ENCODE peak calls at places on chromosomes 5 and 9, in five cellular contexts. One of them, this sample, is unnamed.

GRCh38 chr9:117034862-117035261 is 347.8 kb downstream of the TRIM32 start:
- DNase-seq in activated CD4-positive, alpha-beta T cell treated with anti-CD3 and anti-CD28 coated beads, Interleukin-2, amount 50 U/mL, for 1 hour: no peak
- DNase-seq in stimulated activated CD8-positive, alpha-beta memory T cell treated with anti-CD3 and anti-CD28 coated beads, Interleukin-12 subunit alpha, Interleukin-12 subunit beta, amount 100 ng/mL, for 4 hours: no peak
- DNase-seq in choroid plexus epithelial cell: peak; percentile 7
- DNase-seq in mucosa of gallbladder: no peak
- DNase-seq in this sample: no peak

GRCh38 chr9:133428579-133429215 is 6.5 kb downstream of the ADAMTS13 start:
- DNase-seq in activated CD4-positive, alpha-beta T cell treated with anti-CD3 and anti-CD28 coated beads, Interleukin-2, amount 50 U/mL, for 1 hour: no peak
- DNase-seq in stimulated activated CD8-positive, alpha-beta memory T cell treated with anti-CD3 and anti-CD28 coated beads, Interleukin-12 subunit alpha, Interleukin-12 subunit beta, amount 100 ng/mL, for 4 hours: no peak
- DNase-seq in choroid plexus epithelial cell: no peak
- DNase-seq in mucosa of gallbladder: no peak
- DNase-seq in this sample: no peak

GRCh38 chr9:87120610-87121009 is 173.3 kb upstream of the GAS1 start:
- DNase-seq in activated CD4-positive, alpha-beta T cell treated with anti-CD3 and anti-CD28 coated beads, Interleukin-2, amount 50 U/mL, for 1 hour: no peak
- DNase-seq in stimulated activated CD8-positive, alpha-beta memory T cell treated with anti-CD3 and anti-CD28 coated beads, Interleukin-12 subunit alpha, Interleukin-12 subunit beta, amount 100 ng/mL, for 4 hours: no peak
- DNase-seq in choroid plexus epithelial cell: peak; percentile 85
- DNase-seq in mucosa of gallbladder: peak; percentile 26
- DNase-seq in this sample: no peak

GRCh38 chr9:81748091-81748490 is 58.7 kb upstream of the TLE1 start:
- DNase-seq in activated CD4-positive, alpha-beta T cell treated with anti-CD3 and anti-CD28 coated beads, Interleukin-2, amount 50 U/mL, for 1 hour: no peak
- DNase-seq in stimulated activated CD8-positive, alpha-beta memory T cell treated with anti-CD3 and anti-CD28 coated beads, Interleukin-12 subunit alpha, Interleukin-12 subunit beta, amount 100 ng/mL, for 4 hours: no peak
- DNase-seq in choroid plexus epithelial cell: no peak
- DNase-seq in mucosa of gallbladder: no peak
- DNase-seq in this sample: no peak

GRCh38 chr9:79060726-79061125 is 511.0 kb upstream of the TLE4 start:
- DNase-seq in activated CD4-positive, alpha-beta T cell treated with anti-CD3 and anti-CD28 coated beads, Interleukin-2, amount 50 U/mL, for 1 hour: no peak
- DNase-seq in stimulated activated CD8-positive, alpha-beta memory T cell treated with anti-CD3 and anti-CD28 coated beads, Interleukin-12 subunit alpha, Interleukin-12 subunit beta, amount 100 ng/mL, for 4 hours: no peak
- DNase-seq in choroid plexus epithelial cell: no peak
- DNase-seq in mucosa of gallbladder: no peak
- DNase-seq in this sample: no peak

GRCh38 chr9:137150485-137151060 is 11.6 kb downstream of the GRIN1 start:
- DNase-seq in activated CD4-positive, alpha-beta T cell treated with anti-CD3 and anti-CD28 coated beads, Interleukin-2, amount 50 U/mL, for 1 hour: no peak
- DNase-seq in stimulated activated CD8-positive, alpha-beta memory T cell treated with anti-CD3 and anti-CD28 coated beads, Interleukin-12 subunit alpha, Interleukin-12 subunit beta, amount 100 ng/mL, for 4 hours: no peak
- DNase-seq in choroid plexus epithelial cell: no peak
- DNase-seq in mucosa of gallbladder: no peak
- DNase-seq in this sample: no peak

GRCh38 chr5:177103523-177104253 is 17.0 kb downstream of the FGFR4 start:
- DNase-seq in activated CD4-positive, alpha-beta T cell treated with anti-CD3 and anti-CD28 coated beads, Interleukin-2, amount 50 U/mL, for 1 hour: no peak
- DNase-seq in stimulated activated CD8-positive, alpha-beta memory T cell treated with anti-CD3 and anti-CD28 coated beads, Interleukin-12 subunit alpha, Interleukin-12 subunit beta, amount 100 ng/mL, for 4 hours: no peak
- DNase-seq in choroid plexus epithelial cell: peak; percentile 46
- DNase-seq in mucosa of gallbladder: no peak
- DNase-seq in this sample: no peak

GRCh38 chr5:41410737-41411136 is 99.7 kb downstream of the PLCXD3 start:
- DNase-seq in activated CD4-positive, alpha-beta T cell treated with anti-CD3 and anti-CD28 coated beads, Interleukin-2, amount 50 U/mL, for 1 hour: no peak
- DNase-seq in stimulated activated CD8-positive, alpha-beta memory T cell treated with anti-CD3 and anti-CD28 coated beads, Interleukin-12 subunit alpha, Interleukin-12 subunit beta, amount 100 ng/mL, for 4 hours: no peak
- DNase-seq in choroid plexus epithelial cell: no peak
- DNase-seq in mucosa of gallbladder: no peak
- DNase-seq in this sample: no peak

GRCh38 chr9:129561594-129562281 is 59.2 kb downstream of the C9orf50 start:
- DNase-seq in activated CD4-positive, alpha-beta T cell treated with anti-CD3 and anti-CD28 coated beads, Interleukin-2, amount 50 U/mL, for 1 hour: no peak
- DNase-seq in stimulated activated CD8-positive, alpha-beta memory T cell treated with anti-CD3 and anti-CD28 coated beads, Interleukin-12 subunit alpha, Interleukin-12 subunit beta, amount 100 ng/mL, for 4 hours: no peak
- DNase-seq in choroid plexus epithelial cell: peak; percentile 52
- DNase-seq in mucosa of gallbladder: no peak
- DNase-seq in this sample: no peak

GRCh38 chr5:67493676-67494075 is 297.1 kb upstream of the CD180 start:
- DNase-seq in activated CD4-positive, alpha-beta T cell treated with anti-CD3 and anti-CD28 coated beads, Interleukin-2, amount 50 U/mL, for 1 hour: no peak
- DNase-seq in stimulated activated CD8-positive, alpha-beta memory T cell treated with anti-CD3 and anti-CD28 coated beads, Interleukin-12 subunit alpha, Interleukin-12 subunit beta, amount 100 ng/mL, for 4 hours: no peak
- DNase-seq in choroid plexus epithelial cell: peak; percentile 31
- DNase-seq in mucosa of gallbladder: peak; percentile 44
- DNase-seq in this sample: peak; percentile 13

GRCh38 chr5:53922508-53923498 is 362.4 kb downstream of the NDUFS4 start:
- DNase-seq in activated CD4-positive, alpha-beta T cell treated with anti-CD3 and anti-CD28 coated beads, Interleukin-2, amount 50 U/mL, for 1 hour: no peak
- DNase-seq in stimulated activated CD8-positive, alpha-beta memory T cell treated with anti-CD3 and anti-CD28 coated beads, Interleukin-12 subunit alpha, Interleukin-12 subunit beta, amount 100 ng/mL, for 4 hours: no peak
- DNase-seq in choroid plexus epithelial cell: no peak
- DNase-seq in mucosa of gallbladder: no peak
- DNase-seq in this sample: no peak

GRCh38 chr5:150411245-150411979 is 1.3 kb downstream of the CD74 start:
- DNase-seq in activated CD4-positive, alpha-beta T cell treated with anti-CD3 and anti-CD28 coated beads, Interleukin-2, amount 50 U/mL, for 1 hour: peak; percentile 73
- DNase-seq in stimulated activated CD8-positive, alpha-beta memory T cell treated with anti-CD3 and anti-CD28 coated beads, Interleukin-12 subunit alpha, Interleukin-12 subunit beta, amount 100 ng/mL, for 4 hours: peak; percentile 41
- DNase-seq in choroid plexus epithelial cell: peak; percentile 61
- DNase-seq in mucosa of gallbladder: peak; percentile 58
- DNase-seq in this sample: peak; percentile 69

GRCh38 chr9:133508046-133508445 is 16.7 kb downstream of the MYMK start:
- DNase-seq in activated CD4-positive, alpha-beta T cell treated with anti-CD3 and anti-CD28 coated beads, Interleukin-2, amount 50 U/mL, for 1 hour: no peak
- DNase-seq in stimulated activated CD8-positive, alpha-beta memory T cell treated with anti-CD3 and anti-CD28 coated beads, Interleukin-12 subunit alpha, Interleukin-12 subunit beta, amount 100 ng/mL, for 4 hours: no peak
- DNase-seq in choroid plexus epithelial cell: no peak
- DNase-seq in mucosa of gallbladder: no peak
- DNase-seq in this sample: no peak

GRCh38 chr5:157180374-157181264 is at the start of gene ITK:
- DNase-seq in activated CD4-positive, alpha-beta T cell treated with anti-CD3 and anti-CD28 coated beads, Interleukin-2, amount 50 U/mL, for 1 hour: no peak
- DNase-seq in stimulated activated CD8-positive, alpha-beta memory T cell treated with anti-CD3 and anti-CD28 coated beads, Interleukin-12 subunit alpha, Interleukin-12 subunit beta, amount 100 ng/mL, for 4 hours: no peak
- DNase-seq in choroid plexus epithelial cell: no peak
- DNase-seq in mucosa of gallbladder: no peak
- DNase-seq in this sample: peak; percentile 74

GRCh38 chr5:53339962-53340540 is 140.4 kb upstream of the FST start:
- DNase-seq in activated CD4-positive, alpha-beta T cell treated with anti-CD3 and anti-CD28 coated beads, Interleukin-2, amount 50 U/mL, for 1 hour: no peak
- DNase-seq in stimulated activated CD8-positive, alpha-beta memory T cell treated with anti-CD3 and anti-CD28 coated beads, Interleukin-12 subunit alpha, Interleukin-12 subunit beta, amount 100 ng/mL, for 4 hours: no peak
- DNase-seq in choroid plexus epithelial cell: peak; percentile 56
- DNase-seq in mucosa of gallbladder: no peak
- DNase-seq in this sample: no peak

GRCh38 chr9:97640290-97640689 is 6.7 kb downstream of the NCBP1 start:
- DNase-seq in activated CD4-positive, alpha-beta T cell treated with anti-CD3 and anti-CD28 coated beads, Interleukin-2, amount 50 U/mL, for 1 hour: no peak
- DNase-seq in stimulated activated CD8-positive, alpha-beta memory T cell treated with anti-CD3 and anti-CD28 coated beads, Interleukin-12 subunit alpha, Interleukin-12 subunit beta, amount 100 ng/mL, for 4 hours: no peak
- DNase-seq in choroid plexus epithelial cell: peak; percentile 48
- DNase-seq in mucosa of gallbladder: no peak
- DNase-seq in this sample: no peak

GRCh38 chr9:125789196-125789595 is 42.0 kb downstream of the PBX3 start:
- DNase-seq in activated CD4-positive, alpha-beta T cell treated with anti-CD3 and anti-CD28 coated beads, Interleukin-2, amount 50 U/mL, for 1 hour: no peak
- DNase-seq in stimulated activated CD8-positive, alpha-beta memory T cell treated with anti-CD3 and anti-CD28 coated beads, Interleukin-12 subunit alpha, Interleukin-12 subunit beta, amount 100 ng/mL, for 4 hours: no peak
- DNase-seq in choroid plexus epithelial cell: no peak
- DNase-seq in mucosa of gallbladder: no peak
- DNase-seq in this sample: no peak

GRCh38 chr9:26744362-26744965 is 148.1 kb downstream of the CAAP1 start:
- DNase-seq in activated CD4-positive, alpha-beta T cell treated with anti-CD3 and anti-CD28 coated beads, Interleukin-2, amount 50 U/mL, for 1 hour: no peak
- DNase-seq in stimulated activated CD8-positive, alpha-beta memory T cell treated with anti-CD3 and anti-CD28 coated beads, Interleukin-12 subunit alpha, Interleukin-12 subunit beta, amount 100 ng/mL, for 4 hours: no peak
- DNase-seq in choroid plexus epithelial cell: peak; percentile 63
- DNase-seq in mucosa of gallbladder: no peak
- DNase-seq in this sample: peak; percentile 14

GRCh38 chr9:108671794-108672193 is 184.0 kb downstream of the ACTL7B start:
- DNase-seq in activated CD4-positive, alpha-beta T cell treated with anti-CD3 and anti-CD28 coated beads, Interleukin-2, amount 50 U/mL, for 1 hour: no peak
- DNase-seq in stimulated activated CD8-positive, alpha-beta memory T cell treated with anti-CD3 and anti-CD28 coated beads, Interleukin-12 subunit alpha, Interleukin-12 subunit beta, amount 100 ng/mL, for 4 hours: no peak
- DNase-seq in choroid plexus epithelial cell: no peak
- DNase-seq in mucosa of gallbladder: no peak
- DNase-seq in this sample: no peak

GRCh38 chr5:65161655-65162054 is 320.1 kb downstream of the ADAMTS6 start:
- DNase-seq in activated CD4-positive, alpha-beta T cell treated with anti-CD3 and anti-CD28 coated beads, Interleukin-2, amount 50 U/mL, for 1 hour: no peak
- DNase-seq in stimulated activated CD8-positive, alpha-beta memory T cell treated with anti-CD3 and anti-CD28 coated beads, Interleukin-12 subunit alpha, Interleukin-12 subunit beta, amount 100 ng/mL, for 4 hours: no peak
- DNase-seq in choroid plexus epithelial cell: no peak
- DNase-seq in mucosa of gallbladder: no peak
- DNase-seq in this sample: no peak

GRCh38 chr5:176847726-176848290 is 37.4 kb downstream of the UNC5A start:
- DNase-seq in activated CD4-positive, alpha-beta T cell treated with anti-CD3 and anti-CD28 coated beads, Interleukin-2, amount 50 U/mL, for 1 hour: no peak
- DNase-seq in stimulated activated CD8-positive, alpha-beta memory T cell treated with anti-CD3 and anti-CD28 coated beads, Interleukin-12 subunit alpha, Interleukin-12 subunit beta, amount 100 ng/mL, for 4 hours: no peak
- DNase-seq in choroid plexus epithelial cell: no peak
- DNase-seq in mucosa of gallbladder: no peak
- DNase-seq in this sample: no peak

GRCh38 chr9:74496819-74497749 is at the start of gene RORB:
- DNase-seq in activated CD4-positive, alpha-beta T cell treated with anti-CD3 and anti-CD28 coated beads, Interleukin-2, amount 50 U/mL, for 1 hour: no peak
- DNase-seq in stimulated activated CD8-positive, alpha-beta memory T cell treated with anti-CD3 and anti-CD28 coated beads, Interleukin-12 subunit alpha, Interleukin-12 subunit beta, amount 100 ng/mL, for 4 hours: peak; percentile 17
- DNase-seq in choroid plexus epithelial cell: peak; percentile 71
- DNase-seq in mucosa of gallbladder: peak; percentile 64
- DNase-seq in this sample: no peak

GRCh38 chr9:114400219-114400618 is 12.4 kb upstream of the AKNA start:
- DNase-seq in activated CD4-positive, alpha-beta T cell treated with anti-CD3 and anti-CD28 coated beads, Interleukin-2, amount 50 U/mL, for 1 hour: no peak
- DNase-seq in stimulated activated CD8-positive, alpha-beta memory T cell treated with anti-CD3 and anti-CD28 coated beads, Interleukin-12 subunit alpha, Interleukin-12 subunit beta, amount 100 ng/mL, for 4 hours: no peak
- DNase-seq in choroid plexus epithelial cell: no peak
- DNase-seq in mucosa of gallbladder: no peak
- DNase-seq in this sample: no peak

GRCh38 chr5:13250450-13251291 is 693.8 kb downstream of the DNAH5 start:
- DNase-seq in activated CD4-positive, alpha-beta T cell treated with anti-CD3 and anti-CD28 coated beads, Interleukin-2, amount 50 U/mL, for 1 hour: no peak
- DNase-seq in stimulated activated CD8-positive, alpha-beta memory T cell treated with anti-CD3 and anti-CD28 coated beads, Interleukin-12 subunit alpha, Interleukin-12 subunit beta, amount 100 ng/mL, for 4 hours: no peak
- DNase-seq in choroid plexus epithelial cell: no peak
- DNase-seq in mucosa of gallbladder: peak; percentile 19
- DNase-seq in this sample: no peak

GRCh38 chr5:168549554-168549953 is 20.4 kb downstream of the FBLL1 start:
- DNase-seq in activated CD4-positive, alpha-beta T cell treated with anti-CD3 and anti-CD28 coated beads, Interleukin-2, amount 50 U/mL, for 1 hour: no peak
- DNase-seq in stimulated activated CD8-positive, alpha-beta memory T cell treated with anti-CD3 and anti-CD28 coated beads, Interleukin-12 subunit alpha, Interleukin-12 subunit beta, amount 100 ng/mL, for 4 hours: no peak
- DNase-seq in choroid plexus epithelial cell: no peak
- DNase-seq in mucosa of gallbladder: no peak
- DNase-seq in this sample: no peak

GRCh38 chr5:172104021-172104420 is 84.0 kb downstream of the STK10 start:
- DNase-seq in activated CD4-positive, alpha-beta T cell treated with anti-CD3 and anti-CD28 coated beads, Interleukin-2, amount 50 U/mL, for 1 hour: no peak
- DNase-seq in stimulated activated CD8-positive, alpha-beta memory T cell treated with anti-CD3 and anti-CD28 coated beads, Interleukin-12 subunit alpha, Interleukin-12 subunit beta, amount 100 ng/mL, for 4 hours: no peak
- DNase-seq in choroid plexus epithelial cell: no peak
- DNase-seq in mucosa of gallbladder: no peak
- DNase-seq in this sample: no peak

GRCh38 chr9:127521919-127522304 is 70.6 kb downstream of the LRSAM1 start:
- DNase-seq in activated CD4-positive, alpha-beta T cell treated with anti-CD3 and anti-CD28 coated beads, Interleukin-2, amount 50 U/mL, for 1 hour: no peak
- DNase-seq in stimulated activated CD8-positive, alpha-beta memory T cell treated with anti-CD3 and anti-CD28 coated beads, Interleukin-12 subunit alpha, Interleukin-12 subunit beta, amount 100 ng/mL, for 4 hours: no peak
- DNase-seq in choroid plexus epithelial cell: no peak
- DNase-seq in mucosa of gallbladder: no peak
- DNase-seq in this sample: no peak

GRCh38 chr5:133900498-133901270 is 67.7 kb downstream of the C5orf15 start:
- DNase-seq in activated CD4-positive, alpha-beta T cell treated with anti-CD3 and anti-CD28 coated beads, Interleukin-2, amount 50 U/mL, for 1 hour: no peak
- DNase-seq in stimulated activated CD8-positive, alpha-beta memory T cell treated with anti-CD3 and anti-CD28 coated beads, Interleukin-12 subunit alpha, Interleukin-12 subunit beta, amount 100 ng/mL, for 4 hours: no peak
- DNase-seq in choroid plexus epithelial cell: no peak
- DNase-seq in mucosa of gallbladder: no peak
- DNase-seq in this sample: no peak

GRCh38 chr9:131361202-131361833 is 32.6 kb upstream of the PRRC2B start:
- DNase-seq in activated CD4-positive, alpha-beta T cell treated with anti-CD3 and anti-CD28 coated beads, Interleukin-2, amount 50 U/mL, for 1 hour: peak; percentile 5
- DNase-seq in stimulated activated CD8-positive, alpha-beta memory T cell treated with anti-CD3 and anti-CD28 coated beads, Interleukin-12 subunit alpha, Interleukin-12 subunit beta, amount 100 ng/mL, for 4 hours: no peak
- DNase-seq in choroid plexus epithelial cell: peak; percentile 21
- DNase-seq in mucosa of gallbladder: peak; percentile 64
- DNase-seq in this sample: peak; percentile 42

GRCh38 chr5:11573140-11573800 is 331.0 kb downstream of the CTNND2 start:
- DNase-seq in activated CD4-positive, alpha-beta T cell treated with anti-CD3 and anti-CD28 coated beads, Interleukin-2, amount 50 U/mL, for 1 hour: no peak
- DNase-seq in stimulated activated CD8-positive, alpha-beta memory T cell treated with anti-CD3 and anti-CD28 coated beads, Interleukin-12 subunit alpha, Interleukin-12 subunit beta, amount 100 ng/mL, for 4 hours: no peak
- DNase-seq in choroid plexus epithelial cell: no peak
- DNase-seq in mucosa of gallbladder: no peak
- DNase-seq in this sample: no peak

GRCh38 chr9:136341042-136341655 is 13.8 kb downstream of the GPSM1 start:
- DNase-seq in activated CD4-positive, alpha-beta T cell treated with anti-CD3 and anti-CD28 coated beads, Interleukin-2, amount 50 U/mL, for 1 hour: no peak
- DNase-seq in stimulated activated CD8-positive, alpha-beta memory T cell treated with anti-CD3 and anti-CD28 coated beads, Interleukin-12 subunit alpha, Interleukin-12 subunit beta, amount 100 ng/mL, for 4 hours: no peak
- DNase-seq in choroid plexus epithelial cell: no peak
- DNase-seq in mucosa of gallbladder: no peak
- DNase-seq in this sample: no peak

GRCh38 chr9:134181648-134182034 is 17.3 kb upstream of the RNU6ATAC start:
- DNase-seq in activated CD4-positive, alpha-beta T cell treated with anti-CD3 and anti-CD28 coated beads, Interleukin-2, amount 50 U/mL, for 1 hour: no peak
- DNase-seq in stimulated activated CD8-positive, alpha-beta memory T cell treated with anti-CD3 and anti-CD28 coated beads, Interleukin-12 subunit alpha, Interleukin-12 subunit beta, amount 100 ng/mL, for 4 hours: no peak
- DNase-seq in choroid plexus epithelial cell: no peak
- DNase-seq in mucosa of gallbladder: no peak
- DNase-seq in this sample: no peak

GRCh38 chr9:114657705-114658104 is at the start of gene TEX53:
- DNase-seq in activated CD4-positive, alpha-beta T cell treated with anti-CD3 and anti-CD28 coated beads, Interleukin-2, amount 50 U/mL, for 1 hour: no peak
- DNase-seq in stimulated activated CD8-positive, alpha-beta memory T cell treated with anti-CD3 and anti-CD28 coated beads, Interleukin-12 subunit alpha, Interleukin-12 subunit beta, amount 100 ng/mL, for 4 hours: no peak
- DNase-seq in choroid plexus epithelial cell: no peak
- DNase-seq in mucosa of gallbladder: no peak
- DNase-seq in this sample: no peak

GRCh38 chr5:132229236-132229635 is 1.6 kb upstream of the P4HA2 start:
- DNase-seq in activated CD4-positive, alpha-beta T cell treated with anti-CD3 and anti-CD28 coated beads, Interleukin-2, amount 50 U/mL, for 1 hour: no peak
- DNase-seq in stimulated activated CD8-positive, alpha-beta memory T cell treated with anti-CD3 and anti-CD28 coated beads, Interleukin-12 subunit alpha, Interleukin-12 subunit beta, amount 100 ng/mL, for 4 hours: no peak
- DNase-seq in choroid plexus epithelial cell: no peak
- DNase-seq in mucosa of gallbladder: no peak
- DNase-seq in this sample: no peak

GRCh38 chr5:9494321-9494720 is 51.6 kb downstream of the SEMA5A start:
- DNase-seq in activated CD4-positive, alpha-beta T cell treated with anti-CD3 and anti-CD28 coated beads, Interleukin-2, amount 50 U/mL, for 1 hour: no peak
- DNase-seq in stimulated activated CD8-positive, alpha-beta memory T cell treated with anti-CD3 and anti-CD28 coated beads, Interleukin-12 subunit alpha, Interleukin-12 subunit beta, amount 100 ng/mL, for 4 hours: no peak
- DNase-seq in choroid plexus epithelial cell: no peak
- DNase-seq in mucosa of gallbladder: no peak
- DNase-seq in this sample: no peak

GRCh38 chr9:87871425-87872078 is 11.1 kb upstream of the SPATA31E1 start:
- DNase-seq in activated CD4-positive, alpha-beta T cell treated with anti-CD3 and anti-CD28 coated beads, Interleukin-2, amount 50 U/mL, for 1 hour: no peak
- DNase-seq in stimulated activated CD8-positive, alpha-beta memory T cell treated with anti-CD3 and anti-CD28 coated beads, Interleukin-12 subunit alpha, Interleukin-12 subunit beta, amount 100 ng/mL, for 4 hours: no peak
- DNase-seq in choroid plexus epithelial cell: no peak
- DNase-seq in mucosa of gallbladder: no peak
- DNase-seq in this sample: no peak

GRCh38 chr5:110757118-110757729 is 18.4 kb downstream of the SLC25A46 start:
- DNase-seq in activated CD4-positive, alpha-beta T cell treated with anti-CD3 and anti-CD28 coated beads, Interleukin-2, amount 50 U/mL, for 1 hour: no peak
- DNase-seq in stimulated activated CD8-positive, alpha-beta memory T cell treated with anti-CD3 and anti-CD28 coated beads, Interleukin-12 subunit alpha, Interleukin-12 subunit beta, amount 100 ng/mL, for 4 hours: no peak
- DNase-seq in choroid plexus epithelial cell: peak; percentile 81
- DNase-seq in mucosa of gallbladder: peak; percentile 21
- DNase-seq in this sample: no peak